ENCODE peak calls at places on chromosomes 12 and 14, in eight cellular contexts. One of them, this sample, is unnamed.

GRCh38 chr14:62143235-62143634 is 381.0 kb downstream of the SNAPC1 start:
- DNase-seq in CD4-positive, CD25-positive, alpha-beta regulatory T cell: no peak
- DNase-seq in stimulated activated CD8-positive, alpha-beta memory T cell treated with anti-CD3 and anti-CD28 coated beads, Interleukin-15, amount 100 ng/mL, for 1 hour: no peak
- DNase-seq in SW 1271: no peak
- DNase-seq in activated naive CD4-positive, alpha-beta T cell: no peak
- DNase-seq in AML-193: no peak
- DNase-seq in AG08395: peak; percentile 5
- DNase-seq in activated naive CD8-positive, alpha-beta T cell treated with anti-CD3 and anti-CD28 coated beads, Interleukin-2, amount 50 U/mL, for 16 hours: no peak
- DNase-seq in this sample: peak; percentile 11

GRCh38 chr12:124512667-124513296 is 54.6 kb downstream of the NCOR2 start:
- DNase-seq in CD4-positive, CD25-positive, alpha-beta regulatory T cell: no peak
- DNase-seq in stimulated activated CD8-positive, alpha-beta memory T cell treated with anti-CD3 and anti-CD28 coated beads, Interleukin-15, amount 100 ng/mL, for 1 hour: no peak
- DNase-seq in SW 1271: peak; percentile 87
- DNase-seq in activated naive CD4-positive, alpha-beta T cell: no peak
- DNase-seq in AML-193: no peak
- DNase-seq in AG08395: peak; percentile 86
- DNase-seq in activated naive CD8-positive, alpha-beta T cell treated with anti-CD3 and anti-CD28 coated beads, Interleukin-2, amount 50 U/mL, for 16 hours: no peak
- DNase-seq in this sample: peak; percentile 90

GRCh38 chr14:24535737-24536136 is 27.7 kb upstream of the CMA1 start:
- DNase-seq in CD4-positive, CD25-positive, alpha-beta regulatory T cell: no peak
- DNase-seq in stimulated activated CD8-positive, alpha-beta memory T cell treated with anti-CD3 and anti-CD28 coated beads, Interleukin-15, amount 100 ng/mL, for 1 hour: no peak
- DNase-seq in SW 1271: no peak
- DNase-seq in activated naive CD4-positive, alpha-beta T cell: no peak
- DNase-seq in AML-193: no peak
- DNase-seq in AG08395: no peak
- DNase-seq in activated naive CD8-positive, alpha-beta T cell treated with anti-CD3 and anti-CD28 coated beads, Interleukin-2, amount 50 U/mL, for 16 hours: no peak
- DNase-seq in this sample: no peak

GRCh38 chr14:96852823-96853422 is 55.7 kb downstream of the VRK1 start:
- DNase-seq in CD4-positive, CD25-positive, alpha-beta regulatory T cell: peak; percentile 24
- DNase-seq in stimulated activated CD8-positive, alpha-beta memory T cell treated with anti-CD3 and anti-CD28 coated beads, Interleukin-15, amount 100 ng/mL, for 1 hour: no peak
- DNase-seq in SW 1271: peak; percentile 61
- DNase-seq in activated naive CD4-positive, alpha-beta T cell: no peak
- DNase-seq in AML-193: peak; percentile 47
- DNase-seq in AG08395: peak; percentile 39
- DNase-seq in activated naive CD8-positive, alpha-beta T cell treated with anti-CD3 and anti-CD28 coated beads, Interleukin-2, amount 50 U/mL, for 16 hours: no peak
- DNase-seq in this sample: peak; percentile 52

GRCh38 chr12:116635487-116635886 is 76.3 kb downstream of the MAP1LC3B2 start:
- DNase-seq in CD4-positive, CD25-positive, alpha-beta regulatory T cell: no peak
- DNase-seq in stimulated activated CD8-positive, alpha-beta memory T cell treated with anti-CD3 and anti-CD28 coated beads, Interleukin-15, amount 100 ng/mL, for 1 hour: no peak
- DNase-seq in SW 1271: no peak
- DNase-seq in activated naive CD4-positive, alpha-beta T cell: no peak
- DNase-seq in AML-193: peak; percentile 83
- DNase-seq in AG08395: no peak
- DNase-seq in activated naive CD8-positive, alpha-beta T cell treated with anti-CD3 and anti-CD28 coated beads, Interleukin-2, amount 50 U/mL, for 16 hours: no peak
- DNase-seq in this sample: no peak

GRCh38 chr12:11652351-11653040 is 3.0 kb downstream of the ETV6 start:
- DNase-seq in CD4-positive, CD25-positive, alpha-beta regulatory T cell: no peak
- DNase-seq in stimulated activated CD8-positive, alpha-beta memory T cell treated with anti-CD3 and anti-CD28 coated beads, Interleukin-15, amount 100 ng/mL, for 1 hour: no peak
- DNase-seq in SW 1271: no peak
- DNase-seq in activated naive CD4-positive, alpha-beta T cell: no peak
- DNase-seq in AML-193: peak; percentile 64
- DNase-seq in AG08395: peak; percentile 65
- DNase-seq in activated naive CD8-positive, alpha-beta T cell treated with anti-CD3 and anti-CD28 coated beads, Interleukin-2, amount 50 U/mL, for 16 hours: no peak
- DNase-seq in this sample: peak; percentile 69

GRCh38 chr12:62581288-62582064 is 114.8 kb downstream of the MON2 start:
- DNase-seq in CD4-positive, CD25-positive, alpha-beta regulatory T cell: peak; percentile 48
- DNase-seq in stimulated activated CD8-positive, alpha-beta memory T cell treated with anti-CD3 and anti-CD28 coated beads, Interleukin-15, amount 100 ng/mL, for 1 hour: no peak
- DNase-seq in SW 1271: peak; percentile 74
- DNase-seq in activated naive CD4-positive, alpha-beta T cell: no peak
- DNase-seq in AML-193: peak; percentile 67
- DNase-seq in AG08395: peak; percentile 72
- DNase-seq in activated naive CD8-positive, alpha-beta T cell treated with anti-CD3 and anti-CD28 coated beads, Interleukin-2, amount 50 U/mL, for 16 hours: no peak
- DNase-seq in this sample: peak; percentile 64

GRCh38 chr12:52027085-52027843 is 20.5 kb downstream of the TAMALIN start:
- DNase-seq in CD4-positive, CD25-positive, alpha-beta regulatory T cell: no peak
- DNase-seq in stimulated activated CD8-positive, alpha-beta memory T cell treated with anti-CD3 and anti-CD28 coated beads, Interleukin-15, amount 100 ng/mL, for 1 hour: no peak
- DNase-seq in SW 1271: no peak
- DNase-seq in activated naive CD4-positive, alpha-beta T cell: no peak
- DNase-seq in AML-193: no peak
- DNase-seq in AG08395: no peak
- DNase-seq in activated naive CD8-positive, alpha-beta T cell treated with anti-CD3 and anti-CD28 coated beads, Interleukin-2, amount 50 U/mL, for 16 hours: no peak
- DNase-seq in this sample: no peak

GRCh38 chr12:125208942-125209341 is 143.7 kb downstream of the AACS start:
- DNase-seq in CD4-positive, CD25-positive, alpha-beta regulatory T cell: no peak
- DNase-seq in stimulated activated CD8-positive, alpha-beta memory T cell treated with anti-CD3 and anti-CD28 coated beads, Interleukin-15, amount 100 ng/mL, for 1 hour: no peak
- DNase-seq in SW 1271: no peak
- DNase-seq in activated naive CD4-positive, alpha-beta T cell: no peak
- DNase-seq in AML-193: no peak
- DNase-seq in AG08395: no peak
- DNase-seq in activated naive CD8-positive, alpha-beta T cell treated with anti-CD3 and anti-CD28 coated beads, Interleukin-2, amount 50 U/mL, for 16 hours: no peak
- DNase-seq in this sample: no peak

GRCh38 chr12:100741084-100741711 is 53.4 kb upstream of the ANO4 start:
- DNase-seq in CD4-positive, CD25-positive, alpha-beta regulatory T cell: no peak
- DNase-seq in stimulated activated CD8-positive, alpha-beta memory T cell treated with anti-CD3 and anti-CD28 coated beads, Interleukin-15, amount 100 ng/mL, for 1 hour: no peak
- DNase-seq in SW 1271: peak; percentile 30
- DNase-seq in activated naive CD4-positive, alpha-beta T cell: no peak
- DNase-seq in AML-193: no peak
- DNase-seq in AG08395: peak; percentile 53
- DNase-seq in activated naive CD8-positive, alpha-beta T cell treated with anti-CD3 and anti-CD28 coated beads, Interleukin-2, amount 50 U/mL, for 16 hours: no peak
- DNase-seq in this sample: peak; percentile 20

GRCh38 chr14:64400829-64401459 is 12.8 kb downstream of the MTHFD1 start:
- DNase-seq in CD4-positive, CD25-positive, alpha-beta regulatory T cell: no peak
- DNase-seq in stimulated activated CD8-positive, alpha-beta memory T cell treated with anti-CD3 and anti-CD28 coated beads, Interleukin-15, amount 100 ng/mL, for 1 hour: no peak
- DNase-seq in SW 1271: no peak
- DNase-seq in activated naive CD4-positive, alpha-beta T cell: no peak
- DNase-seq in AML-193: no peak
- DNase-seq in AG08395: no peak
- DNase-seq in activated naive CD8-positive, alpha-beta T cell treated with anti-CD3 and anti-CD28 coated beads, Interleukin-2, amount 50 U/mL, for 16 hours: no peak
- DNase-seq in this sample: no peak

GRCh38 chr12:47021298-47021697 is 58.1 kb upstream of the PCED1B start:
- DNase-seq in CD4-positive, CD25-positive, alpha-beta regulatory T cell: peak; percentile 43
- DNase-seq in stimulated activated CD8-positive, alpha-beta memory T cell treated with anti-CD3 and anti-CD28 coated beads, Interleukin-15, amount 100 ng/mL, for 1 hour: no peak
- DNase-seq in SW 1271: peak; percentile 78
- DNase-seq in activated naive CD4-positive, alpha-beta T cell: no peak
- DNase-seq in AML-193: peak; percentile 46
- DNase-seq in AG08395: peak; percentile 63
- DNase-seq in activated naive CD8-positive, alpha-beta T cell treated with anti-CD3 and anti-CD28 coated beads, Interleukin-2, amount 50 U/mL, for 16 hours: no peak
- DNase-seq in this sample: peak; percentile 97

GRCh38 chr12:117002040-117002832 is 91.5 kb downstream of the FBXW8 start:
- DNase-seq in CD4-positive, CD25-positive, alpha-beta regulatory T cell: no peak
- DNase-seq in stimulated activated CD8-positive, alpha-beta memory T cell treated with anti-CD3 and anti-CD28 coated beads, Interleukin-15, amount 100 ng/mL, for 1 hour: no peak
- DNase-seq in SW 1271: no peak
- DNase-seq in activated naive CD4-positive, alpha-beta T cell: no peak
- DNase-seq in AML-193: no peak
- DNase-seq in AG08395: no peak
- DNase-seq in activated naive CD8-positive, alpha-beta T cell treated with anti-CD3 and anti-CD28 coated beads, Interleukin-2, amount 50 U/mL, for 16 hours: no peak
- DNase-seq in this sample: no peak

GRCh38 chr14:59582161-59582560 is 5.5 kb upstream of the CCDC175 start:
- DNase-seq in CD4-positive, CD25-positive, alpha-beta regulatory T cell: no peak
- DNase-seq in stimulated activated CD8-positive, alpha-beta memory T cell treated with anti-CD3 and anti-CD28 coated beads, Interleukin-15, amount 100 ng/mL, for 1 hour: no peak
- DNase-seq in SW 1271: no peak
- DNase-seq in activated naive CD4-positive, alpha-beta T cell: no peak
- DNase-seq in AML-193: no peak
- DNase-seq in AG08395: no peak
- DNase-seq in activated naive CD8-positive, alpha-beta T cell treated with anti-CD3 and anti-CD28 coated beads, Interleukin-2, amount 50 U/mL, for 16 hours: no peak
- DNase-seq in this sample: no peak

GRCh38 chr14:71244341-71244740 is 337.1 kb downstream of the PCNX1 start:
- DNase-seq in CD4-positive, CD25-positive, alpha-beta regulatory T cell: no peak
- DNase-seq in stimulated activated CD8-positive, alpha-beta memory T cell treated with anti-CD3 and anti-CD28 coated beads, Interleukin-15, amount 100 ng/mL, for 1 hour: no peak
- DNase-seq in SW 1271: no peak
- DNase-seq in activated naive CD4-positive, alpha-beta T cell: no peak
- DNase-seq in AML-193: no peak
- DNase-seq in AG08395: peak; percentile 55
- DNase-seq in activated naive CD8-positive, alpha-beta T cell treated with anti-CD3 and anti-CD28 coated beads, Interleukin-2, amount 50 U/mL, for 16 hours: no peak
- DNase-seq in this sample: peak; percentile 10

GRCh38 chr14:65446159-65446558 is 33.6 kb downstream of the FUT8 start:
- DNase-seq in CD4-positive, CD25-positive, alpha-beta regulatory T cell: no peak
- DNase-seq in stimulated activated CD8-positive, alpha-beta memory T cell treated with anti-CD3 and anti-CD28 coated beads, Interleukin-15, amount 100 ng/mL, for 1 hour: no peak
- DNase-seq in SW 1271: no peak
- DNase-seq in activated naive CD4-positive, alpha-beta T cell: no peak
- DNase-seq in AML-193: no peak
- DNase-seq in AG08395: peak; percentile 41
- DNase-seq in activated naive CD8-positive, alpha-beta T cell treated with anti-CD3 and anti-CD28 coated beads, Interleukin-2, amount 50 U/mL, for 16 hours: no peak
- DNase-seq in this sample: peak; percentile 63

GRCh38 chr12:7638764-7639570 is 26.7 kb downstream of the APOBEC1 start:
- DNase-seq in CD4-positive, CD25-positive, alpha-beta regulatory T cell: peak; percentile 85
- DNase-seq in stimulated activated CD8-positive, alpha-beta memory T cell treated with anti-CD3 and anti-CD28 coated beads, Interleukin-15, amount 100 ng/mL, for 1 hour: peak; percentile 55
- DNase-seq in SW 1271: peak; percentile 74
- DNase-seq in activated naive CD4-positive, alpha-beta T cell: peak; percentile 39
- DNase-seq in AML-193: peak; percentile 88
- DNase-seq in AG08395: peak; percentile 85
- DNase-seq in activated naive CD8-positive, alpha-beta T cell treated with anti-CD3 and anti-CD28 coated beads, Interleukin-2, amount 50 U/mL, for 16 hours: peak; percentile 56
- DNase-seq in this sample: peak; percentile 74

GRCh38 chr12:30138483-30138882 is 354.7 kb upstream of the TMTC1 start:
- DNase-seq in CD4-positive, CD25-positive, alpha-beta regulatory T cell: no peak
- DNase-seq in stimulated activated CD8-positive, alpha-beta memory T cell treated with anti-CD3 and anti-CD28 coated beads, Interleukin-15, amount 100 ng/mL, for 1 hour: no peak
- DNase-seq in SW 1271: no peak
- DNase-seq in activated naive CD4-positive, alpha-beta T cell: no peak
- DNase-seq in AML-193: no peak
- DNase-seq in AG08395: no peak
- DNase-seq in activated naive CD8-positive, alpha-beta T cell treated with anti-CD3 and anti-CD28 coated beads, Interleukin-2, amount 50 U/mL, for 16 hours: no peak
- DNase-seq in this sample: no peak

GRCh38 chr14:99775351-99775750 is 17.9 kb upstream of the EML1 start:
- DNase-seq in CD4-positive, CD25-positive, alpha-beta regulatory T cell: no peak
- DNase-seq in stimulated activated CD8-positive, alpha-beta memory T cell treated with anti-CD3 and anti-CD28 coated beads, Interleukin-15, amount 100 ng/mL, for 1 hour: no peak
- DNase-seq in SW 1271: no peak
- DNase-seq in activated naive CD4-positive, alpha-beta T cell: no peak
- DNase-seq in AML-193: no peak
- DNase-seq in AG08395: no peak
- DNase-seq in activated naive CD8-positive, alpha-beta T cell treated with anti-CD3 and anti-CD28 coated beads, Interleukin-2, amount 50 U/mL, for 16 hours: no peak
- DNase-seq in this sample: no peak

GRCh38 chr12:3571323-3571722 is 80.3 kb downstream of the PRMT8 start:
- DNase-seq in CD4-positive, CD25-positive, alpha-beta regulatory T cell: no peak
- DNase-seq in stimulated activated CD8-positive, alpha-beta memory T cell treated with anti-CD3 and anti-CD28 coated beads, Interleukin-15, amount 100 ng/mL, for 1 hour: no peak
- DNase-seq in SW 1271: no peak
- DNase-seq in activated naive CD4-positive, alpha-beta T cell: no peak
- DNase-seq in AML-193: no peak
- DNase-seq in AG08395: no peak
- DNase-seq in activated naive CD8-positive, alpha-beta T cell treated with anti-CD3 and anti-CD28 coated beads, Interleukin-2, amount 50 U/mL, for 16 hours: no peak
- DNase-seq in this sample: no peak

GRCh38 chr14:103067231-103067954 is 10.0 kb upstream of the CDC42BPB start:
- DNase-seq in CD4-positive, CD25-positive, alpha-beta regulatory T cell: no peak
- DNase-seq in stimulated activated CD8-positive, alpha-beta memory T cell treated with anti-CD3 and anti-CD28 coated beads, Interleukin-15, amount 100 ng/mL, for 1 hour: no peak
- DNase-seq in SW 1271: peak; percentile 17
- DNase-seq in activated naive CD4-positive, alpha-beta T cell: no peak
- DNase-seq in AML-193: no peak
- DNase-seq in AG08395: peak; percentile 61
- DNase-seq in activated naive CD8-positive, alpha-beta T cell treated with anti-CD3 and anti-CD28 coated beads, Interleukin-2, amount 50 U/mL, for 16 hours: no peak
- DNase-seq in this sample: peak; percentile 74

GRCh38 chr12:50261654-50262053 is 21.7 kb downstream of the LIMA1 start:
- DNase-seq in CD4-positive, CD25-positive, alpha-beta regulatory T cell: no peak
- DNase-seq in stimulated activated CD8-positive, alpha-beta memory T cell treated with anti-CD3 and anti-CD28 coated beads, Interleukin-15, amount 100 ng/mL, for 1 hour: no peak
- DNase-seq in SW 1271: no peak
- DNase-seq in activated naive CD4-positive, alpha-beta T cell: no peak
- DNase-seq in AML-193: no peak
- DNase-seq in AG08395: no peak
- DNase-seq in activated naive CD8-positive, alpha-beta T cell treated with anti-CD3 and anti-CD28 coated beads, Interleukin-2, amount 50 U/mL, for 16 hours: no peak
- DNase-seq in this sample: peak; percentile 29

GRCh38 chr14:55245657-55246268 is 25.5 kb upstream of the FBXO34 start:
- DNase-seq in CD4-positive, CD25-positive, alpha-beta regulatory T cell: peak; percentile 51
- DNase-seq in stimulated activated CD8-positive, alpha-beta memory T cell treated with anti-CD3 and anti-CD28 coated beads, Interleukin-15, amount 100 ng/mL, for 1 hour: no peak
- DNase-seq in SW 1271: peak; percentile 16
- DNase-seq in activated naive CD4-positive, alpha-beta T cell: no peak
- DNase-seq in AML-193: peak; percentile 42
- DNase-seq in AG08395: peak; percentile 27
- DNase-seq in activated naive CD8-positive, alpha-beta T cell treated with anti-CD3 and anti-CD28 coated beads, Interleukin-2, amount 50 U/mL, for 16 hours: no peak
- DNase-seq in this sample: peak; percentile 28

GRCh38 chr12:94690199-94690695 is 39.9 kb upstream of the TMCC3 start:
- DNase-seq in CD4-positive, CD25-positive, alpha-beta regulatory T cell: no peak
- DNase-seq in stimulated activated CD8-positive, alpha-beta memory T cell treated with anti-CD3 and anti-CD28 coated beads, Interleukin-15, amount 100 ng/mL, for 1 hour: no peak
- DNase-seq in SW 1271: no peak
- DNase-seq in activated naive CD4-positive, alpha-beta T cell: no peak
- DNase-seq in AML-193: no peak
- DNase-seq in AG08395: no peak
- DNase-seq in activated naive CD8-positive, alpha-beta T cell treated with anti-CD3 and anti-CD28 coated beads, Interleukin-2, amount 50 U/mL, for 16 hours: no peak
- DNase-seq in this sample: no peak

GRCh38 chr12:6067152-6067916 is 57.1 kb downstream of the VWF start:
- DNase-seq in CD4-positive, CD25-positive, alpha-beta regulatory T cell: no peak
- DNase-seq in stimulated activated CD8-positive, alpha-beta memory T cell treated with anti-CD3 and anti-CD28 coated beads, Interleukin-15, amount 100 ng/mL, for 1 hour: no peak
- DNase-seq in SW 1271: peak; percentile 32
- DNase-seq in activated naive CD4-positive, alpha-beta T cell: no peak
- DNase-seq in AML-193: no peak
- DNase-seq in AG08395: peak; percentile 48
- DNase-seq in activated naive CD8-positive, alpha-beta T cell treated with anti-CD3 and anti-CD28 coated beads, Interleukin-2, amount 50 U/mL, for 16 hours: no peak
- DNase-seq in this sample: no peak

GRCh38 chr12:46578190-46578982 is 205.8 kb upstream of the SLC38A2 start:
- DNase-seq in CD4-positive, CD25-positive, alpha-beta regulatory T cell: no peak
- DNase-seq in stimulated activated CD8-positive, alpha-beta memory T cell treated with anti-CD3 and anti-CD28 coated beads, Interleukin-15, amount 100 ng/mL, for 1 hour: no peak
- DNase-seq in SW 1271: no peak
- DNase-seq in activated naive CD4-positive, alpha-beta T cell: no peak
- DNase-seq in AML-193: no peak
- DNase-seq in AG08395: no peak
- DNase-seq in activated naive CD8-positive, alpha-beta T cell treated with anti-CD3 and anti-CD28 coated beads, Interleukin-2, amount 50 U/mL, for 16 hours: no peak
- DNase-seq in this sample: no peak

GRCh38 chr14:63717704-63718103 is 10.2 kb downstream of the SGPP1 start:
- DNase-seq in CD4-positive, CD25-positive, alpha-beta regulatory T cell: peak; percentile 49
- DNase-seq in stimulated activated CD8-positive, alpha-beta memory T cell treated with anti-CD3 and anti-CD28 coated beads, Interleukin-15, amount 100 ng/mL, for 1 hour: no peak
- DNase-seq in SW 1271: peak; percentile 62
- DNase-seq in activated naive CD4-positive, alpha-beta T cell: no peak
- DNase-seq in AML-193: peak; percentile 31
- DNase-seq in AG08395: no peak
- DNase-seq in activated naive CD8-positive, alpha-beta T cell treated with anti-CD3 and anti-CD28 coated beads, Interleukin-2, amount 50 U/mL, for 16 hours: no peak
- DNase-seq in this sample: peak; percentile 34

GRCh38 chr12:71041481-71041880 is 116.3 kb downstream of the TSPAN8 start:
- DNase-seq in CD4-positive, CD25-positive, alpha-beta regulatory T cell: no peak
- DNase-seq in stimulated activated CD8-positive, alpha-beta memory T cell treated with anti-CD3 and anti-CD28 coated beads, Interleukin-15, amount 100 ng/mL, for 1 hour: no peak
- DNase-seq in SW 1271: no peak
- DNase-seq in activated naive CD4-positive, alpha-beta T cell: no peak
- DNase-seq in AML-193: no peak
- DNase-seq in AG08395: no peak
- DNase-seq in activated naive CD8-positive, alpha-beta T cell treated with anti-CD3 and anti-CD28 coated beads, Interleukin-2, amount 50 U/mL, for 16 hours: no peak
- DNase-seq in this sample: no peak

This sample was measured in HFFc6.